ENCODE peak calls at places on chromosomes 5 and 9, in six cellular contexts. F is upper lobe of right lung, P is mammary epithelial cell, H is psoas muscle, Y is kidney, C is stomach. Z is an unnamed sample. For H3K4me1, the result is how much of the 10 kb centered on the place peaks cover.

GRCh38 chr9:130542038-130542437 is 37.3 kb upstream of the FUBP3 start:
- DNase-seq in P (no peak), H (no peak), Y (no peak), C (no peak), F (no peak), Z (no peak)

GRCh38 chr9:85600675-85601263 is 141.0 kb downstream of the AGTPBP1 start:
- DNase-seq in F (no peak), C (no peak), H (no peak), P (no peak), Y (no peak), Z (no peak)

GRCh38 chr5:156186760-156187159 is 140.2 kb upstream of the SGCD start:
- DNase-seq in Y (no peak), H (no peak), F (no peak), C (no peak), P (no peak), Z (no peak)

GRCh38 chr5:172361566-172362238 is 78.1 kb upstream of the UBTD2 start:
- DNase-seq in C (no peak), F (no peak), P (peak), H (peak), Y (no peak), Z (no peak)

GRCh38 chr5:6397536-6398269 is 19.4 kb upstream of the MED10 start:
- DNase-seq in F (no peak), Y (no peak), H (no peak), C (no peak), P (no peak), Z (no peak)

GRCh38 chr9:95155211-95155610 is 162.3 kb downstream of the FANCC start:
- DNase-seq in P (no peak), H (no peak), F (no peak), Y (no peak), C (no peak), Z (no peak)

GRCh38 chr9:69176446-69177135 is 2.5 kb downstream of the TJP2 start:
- DNase-seq in F (no peak), P (peak), Y (no peak), C (no peak), H (no peak), Z (no peak)

GRCh38 chr9:95507456-95508241 is 9.1 kb downstream of the PTCH1 start:
- DNase-seq in H (peak), P (peak), Y (peak), F (peak), C (peak), Z (peak)

GRCh38 chr9:6930827-6931226 is 173.1 kb downstream of the KDM4C start:
- DNase-seq in H (no peak), F (no peak), Y (no peak), C (no peak), P (peak), Z (no peak)

GRCh38 chr5:61245936-61246335 is 83.7 kb upstream of the SMIM15 start:
- DNase-seq in F (no peak), C (peak), Y (no peak), H (no peak), P (peak), Z (no peak)

GRCh38 chr9:34984049-34984448 is 5.5 kb upstream of the DNAJB5 start:
- DNase-seq in P (no peak), Y (no peak), F (no peak), H (no peak), C (no peak), Z (no peak)

GRCh38 chr5:138461343-138462125 is 3.7 kb upstream of the EGR1 start:
- DNase-seq in C (peak), H (no peak), F (peak), P (peak), Y (no peak), Z (peak)

GRCh38 chr5:138458353-138458752 is 6.9 kb upstream of the EGR1 start:
- DNase-seq in H (peak), P (no peak), Y (no peak), C (no peak), F (no peak), Z (no peak)

GRCh38 chr5:138459311-138459710 is 6.0 kb upstream of the EGR1 start:
- DNase-seq in P (no peak), Y (no peak), F (peak), C (peak), H (no peak), Z (peak)

GRCh38 chr5:138458856-138459255 is 6.4 kb upstream of the EGR1 start:
- DNase-seq in H (no peak), C (no peak), F (peak), P (no peak), Y (no peak), Z (no peak)

DNA sequence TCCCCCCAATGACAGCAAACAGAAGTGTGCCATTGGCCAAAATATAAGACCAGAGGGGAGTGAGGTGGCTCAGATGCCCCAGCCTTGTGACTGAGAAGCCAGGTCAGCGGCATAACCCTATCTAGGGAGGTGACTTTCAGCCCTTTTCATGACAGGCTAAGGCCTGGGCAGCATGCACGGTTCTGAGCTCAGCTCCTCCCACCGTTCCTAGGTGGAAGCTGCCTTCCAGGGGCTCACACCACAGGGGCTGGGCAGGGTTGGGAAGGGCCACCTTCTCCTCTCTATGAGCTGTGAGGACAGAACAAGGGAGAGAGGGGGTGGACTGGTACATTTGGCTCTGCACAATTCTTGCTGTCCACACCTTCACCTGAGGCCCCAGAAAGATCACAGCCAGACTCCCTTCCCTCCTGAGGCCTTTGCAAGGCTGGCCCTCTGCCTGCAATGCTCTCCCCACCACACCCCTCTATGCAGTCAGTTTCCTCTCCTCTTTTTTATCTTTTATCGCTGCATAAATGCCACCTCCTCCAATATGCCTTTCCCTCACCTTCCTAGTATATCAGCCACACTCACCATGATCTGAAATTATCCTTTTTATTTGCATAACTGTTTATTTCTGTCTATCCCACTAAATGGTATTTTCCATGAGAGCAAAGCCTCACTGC is 5.1 kb upstream of the EGR1 start:
- DNase-seq in F (no peak), H (no peak), P (no peak), C (no peak), Y (no peak), Z (no peak)
- H3K4me1 ChIP-seq in F (under half), H (under half), P (under half), C (under half), Y (under half), Z (under half)

DNA sequence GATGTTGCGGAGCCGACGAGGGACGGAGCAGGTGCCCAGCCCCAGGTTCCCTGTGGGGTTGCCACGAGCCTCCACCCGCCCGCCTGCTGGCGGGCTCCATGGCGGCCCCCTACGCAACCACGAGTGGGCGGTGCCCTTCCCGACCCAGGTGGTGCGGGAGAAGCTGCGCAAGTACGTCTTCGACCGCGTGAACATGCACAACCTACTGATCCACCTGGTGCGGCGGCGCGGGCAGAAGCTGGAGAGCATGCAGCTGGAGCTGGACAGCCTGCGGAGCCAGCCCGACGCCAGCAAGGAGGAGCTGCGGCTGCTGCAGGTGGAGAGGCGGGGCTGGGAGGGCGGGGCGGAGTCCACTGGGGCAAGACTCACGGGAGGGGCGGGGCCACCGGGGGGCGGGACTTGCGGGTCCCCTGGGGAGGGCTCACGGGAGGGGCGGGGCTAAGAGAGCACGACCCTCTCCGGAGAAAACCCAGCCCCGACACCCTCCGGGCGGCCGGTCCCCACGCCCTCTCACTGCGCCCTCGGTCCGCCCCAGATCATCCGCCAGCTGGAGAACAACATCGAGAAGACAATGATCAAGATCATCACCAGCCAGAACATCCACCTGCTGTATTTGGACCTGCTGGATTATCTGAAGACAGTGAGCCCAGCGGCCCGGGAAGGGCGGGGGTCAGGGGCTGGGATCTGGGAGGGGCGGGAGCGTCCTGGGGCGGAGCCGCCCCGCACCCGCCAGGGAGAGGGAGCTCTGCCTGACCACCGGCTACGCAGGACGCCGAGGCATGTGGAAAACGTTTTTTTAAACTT is 3.9 kb downstream of the CCDC183 start:
- DNase-seq in H (peak), F (peak), P (peak), C (peak), Y (peak), Z (peak)
- H3K4me1 ChIP-seq in H (under half), F (under half), P (under half), C (half or more), Y (under half), Z (under half)

DNA sequence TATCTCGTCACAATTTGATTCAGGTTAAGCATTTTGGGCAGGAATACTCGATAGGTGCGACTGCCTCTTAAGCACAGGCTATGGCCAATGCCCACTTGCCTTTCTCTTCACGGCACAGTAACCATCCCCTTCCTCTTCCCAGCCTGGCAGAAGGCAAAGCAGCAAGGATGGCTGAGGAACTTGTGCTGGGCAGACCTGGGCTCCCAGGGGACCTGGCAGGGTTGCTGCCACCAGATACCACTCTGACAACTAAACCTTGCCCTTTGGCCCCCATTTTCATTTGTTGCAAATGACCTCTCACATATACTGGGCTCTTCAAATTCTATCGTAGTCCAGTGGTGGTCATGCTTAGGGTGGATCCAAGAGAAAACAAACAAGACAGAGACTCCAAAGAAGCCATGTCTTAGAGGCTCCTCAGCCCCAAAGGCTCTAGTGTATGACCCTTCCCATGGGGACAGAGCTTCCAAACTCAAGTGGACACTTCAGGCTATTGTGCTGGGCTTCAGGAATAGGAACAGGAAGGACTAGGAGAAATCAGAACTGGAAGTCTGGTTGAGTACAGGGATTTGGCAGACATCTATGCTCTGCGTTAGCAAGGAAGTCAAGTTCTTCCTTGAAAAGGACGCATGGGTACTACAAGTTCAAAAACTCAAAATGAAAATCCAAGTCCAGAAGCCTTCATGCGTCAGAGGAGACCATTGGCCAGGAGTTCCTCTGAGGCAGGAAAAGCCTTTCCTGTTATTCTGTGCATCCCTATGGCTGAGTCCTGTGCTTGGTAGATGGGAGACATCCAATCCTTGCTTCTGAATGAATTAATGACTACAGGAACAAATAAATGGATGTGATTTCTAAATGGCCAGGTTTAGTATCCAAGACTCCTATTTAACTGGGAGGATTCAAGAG is 64.6 kb upstream of the PLPP1 start:
- DNase-seq in P (no peak), F (no peak), H (no peak), C (no peak), Y (no peak), Z (peak)
- H3K4me1 ChIP-seq in P (under half), F (half or more), H (half or more), C (half or more), Y (under half), Z (half or more)

GRCh38 chr5:16490911-16491310 is 25.3 kb upstream of the ZNF622 start:
- DNase-seq in C (no peak), P (no peak), H (no peak), Y (no peak), F (no peak), Z (no peak)

GRCh38 chr5:16492398-16493175 is 27.0 kb upstream of the ZNF622 start:
- DNase-seq in C (peak), F (no peak), H (peak), Y (no peak), P (peak), Z (peak)

GRCh38 chr5:16487448-16487847 is 21.8 kb upstream of the ZNF622 start:
- DNase-seq in P (no peak), H (no peak), C (no peak), Y (no peak), F (no peak), Z (no peak)

GRCh38 chr5:16486679-16487078 is 21.1 kb upstream of the ZNF622 start:
- DNase-seq in F (no peak), P (no peak), C (no peak), Y (no peak), H (no peak), Z (no peak)

GRCh38 chr5:16489322-16489791 is 23.8 kb upstream of the ZNF622 start:
- DNase-seq in F (no peak), C (no peak), Y (no peak), H (no peak), P (peak), Z (no peak)
- H3K4me1 ChIP-seq in F (under half), C (under half), Y (under half), H (half or more), P (under half), Z (under half)

DNA sequence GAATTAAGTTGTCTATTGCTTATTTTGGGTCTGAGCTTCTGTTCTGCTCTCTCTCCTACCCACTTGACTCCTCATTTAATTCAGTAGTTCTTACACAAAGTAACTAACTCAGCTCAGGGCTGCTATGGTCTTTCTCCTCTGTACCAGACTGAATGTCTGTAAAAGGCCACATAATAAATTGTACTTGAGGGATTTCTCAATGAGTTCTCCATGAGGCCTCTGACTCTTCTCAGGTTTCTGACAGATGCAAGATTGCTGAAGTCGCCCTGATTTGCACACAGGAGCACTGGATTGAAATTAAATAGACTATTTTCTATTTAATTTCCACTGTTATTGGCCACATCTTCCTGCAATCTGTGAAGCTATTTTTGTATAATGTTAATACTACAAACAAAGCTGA is 2.9 kb downstream of the IQGAP2 start:
- DNase-seq in P (no peak), C (no peak), Y (no peak), F (no peak), H (no peak), Z (no peak)
- H3K4me1 ChIP-seq in P (under half), C (half or more), Y (under half), F (under half), H (under half), Z (under half)

GRCh38 chr5:96253140-96253539 is 179.9 kb downstream of the PCSK1 start:
- DNase-seq in Y (no peak), F (no peak), H (no peak), C (no peak), P (no peak), Z (no peak)

GRCh38 chr5:96256795-96257470 is 176.1 kb downstream of the PCSK1 start:
- DNase-seq in H (peak), C (no peak), P (peak), F (no peak), Y (no peak), Z (no peak)

GRCh38 chr5:96257904-96258303 is 175.1 kb downstream of the PCSK1 start:
- DNase-seq in F (no peak), Y (no peak), C (no peak), H (no peak), P (peak), Z (no peak)

GRCh38 chr5:96252596-96252995 is 180.5 kb downstream of the PCSK1 start:
- DNase-seq in P (no peak), Y (no peak), H (no peak), C (no peak), F (no peak), Z (no peak)

DNA sequence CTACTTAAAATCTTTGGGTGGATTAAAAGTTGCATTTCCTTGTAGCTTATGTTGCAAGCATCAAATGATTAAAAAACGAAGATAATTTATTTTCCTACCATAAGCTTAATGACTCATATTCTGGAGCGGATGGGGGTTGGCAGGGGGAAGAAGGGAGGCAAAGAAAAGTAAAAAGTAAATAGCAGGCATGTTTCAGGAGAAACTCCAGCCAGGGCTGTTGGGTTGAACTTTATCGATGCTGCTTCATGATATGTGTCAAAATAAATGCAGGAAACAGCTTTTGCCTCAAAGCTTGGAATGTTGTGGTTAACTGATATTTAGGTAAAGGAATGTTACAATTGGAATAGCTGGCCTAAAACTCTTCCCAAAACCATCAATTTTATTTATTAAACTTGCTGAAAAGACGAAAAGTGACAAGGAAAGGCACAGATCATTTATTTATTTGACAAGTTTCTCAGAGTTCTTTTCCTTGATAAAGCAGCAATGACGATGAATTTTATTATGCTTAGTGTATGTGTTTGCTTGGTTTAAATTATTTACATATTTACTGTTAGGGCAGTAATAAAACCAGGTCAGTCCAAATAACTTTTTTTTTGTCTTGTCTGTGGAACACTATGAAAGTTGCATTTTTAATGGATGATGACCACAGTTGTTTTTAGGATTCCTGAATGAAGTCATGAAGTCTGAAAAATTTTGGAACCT is 177.9 kb downstream of the PCSK1 start:
- DNase-seq in C (peak), Y (no peak), P (peak), F (no peak), H (no peak), Z (no peak)
- H3K4me1 ChIP-seq in C (under half), Y (under half), P (half or more), F (under half), H (under half), Z (under half)

Z was measured in heart right ventricle.